ENCODE peak calls at places on chromosomes 7 and 10, in nine cellular contexts. T is GM10248; N is stimulated activated CD4-positive, alpha-beta T cell treated with anti-CD3 and anti-CD28 coated beads, Interleukin-4, amount 100 ng/mL, for 24 hours; Q is dorsolateral prefrontal cortex; H is left ventricle myocardium superior; B is astrocyte of the spinal cord; D is activated T-helper 9 cell treated with anti-CD3 and anti-CD28 coated beads, Interleukin-2, amount 50 U/mL, for 16 hours; Z is GM03348; A is activated CD4-positive, alpha-beta T cell treated with anti-CD3 and anti-CD28 coated beads for 1 hour. P is an unnamed sample.

GRCh38 chr7:101924171-101924570 is 106.7 kb downstream of the CUX1 start:
- DNase-seq in T (no peak), N (no peak), Q (peak; percentile 63), H (peak; percentile 57), B (peak; percentile 74), D (no peak), Z (peak; percentile 67), A (no peak), P (no peak)

GRCh38 chr7:74365320-74366022 is 76.3 kb downstream of the CLIP2 start:
- DNase-seq in T (no peak), N (no peak), Q (peak; percentile 93), H (peak; percentile 72), B (peak; percentile 39), D (no peak), Z (peak; percentile 80), A (no peak), P (no peak)

GRCh38 chr10:101646369-101646768 is 48.6 kb downstream of the FBXW4 start:
- DNase-seq in T (no peak), N (no peak), Q (peak; percentile 64), H (peak; percentile 59), B (no peak), D (no peak), Z (no peak), A (no peak), P (no peak)

GRCh38 chr10:82037076-82037475 is 162.1 kb downstream of the NRG3 start:
- DNase-seq in T (no peak), N (no peak), Q (peak; percentile 72), H (no peak), B (no peak), D (no peak), Z (no peak), A (no peak), P (no peak)

GRCh38 chr7:150735596-150736358 is 1.4 kb upstream of the GIMAP5 start:
- DNase-seq in T (no peak), N (no peak), Q (no peak), H (no peak), B (no peak), D (no peak), Z (no peak), A (no peak), P (no peak)

GRCh38 chr7:128003179-128003578 is 28.1 kb downstream of the LRRC4 start:
- DNase-seq in T (peak; percentile 45), N (no peak), Q (no peak), H (no peak), B (no peak), D (no peak), Z (no peak), A (no peak), P (peak; percentile 25)

GRCh38 chr10:124558901-124559321 is 97.3 kb downstream of the LHPP start:
- DNase-seq in T (no peak), N (no peak), Q (no peak), H (peak; percentile 10), B (no peak), D (no peak), Z (peak; percentile 55), A (no peak), P (no peak)

GRCh38 chr10:31147220-31147608 is 115.5 kb upstream of the ZNF438 start:
- DNase-seq in T (no peak), N (no peak), Q (no peak), H (no peak), B (peak; percentile 89), D (no peak), Z (peak; percentile 57), A (no peak), P (no peak)

GRCh38 chr10:3716093-3716492 is 68.9 kb downstream of the KLF6 start:
- DNase-seq in T (no peak), N (no peak), Q (no peak), H (no peak), B (no peak), D (no peak), Z (no peak), A (no peak), P (no peak)

GRCh38 chr7:34652784-34653183 is 5.2 kb upstream of the NPSR1 start:
- DNase-seq in T (no peak), N (no peak), Q (no peak), H (no peak), B (peak; percentile 42), D (no peak), Z (peak; percentile 39), A (no peak), P (no peak)

GRCh38 chr10:96360766-96361165 is 2.0 kb upstream of the OPALIN start:
- DNase-seq in T (no peak), N (no peak), Q (no peak), H (no peak), B (no peak), D (no peak), Z (no peak), A (no peak), P (no peak)